ENCODE peak calls at places on chromosome 18, in ten cellular contexts. J, A, V, X, B, N, Q, H, K and G are unnamed samples.
A peak's percentile ranks its signal among the peaks of the same experiment; 100 is the strongest.

GRCh38 chr18:36460324-36460850 is 162.9 kb downstream of the FHOD3 start:
- DNase-seq in J (no peak), A (no peak), V (no peak), X (no peak), B (no peak), N (no peak), Q (no peak), H (no peak), K (no peak), G (no peak)

GRCh38 chr18:6994053-6994452 is 123.5 kb downstream of the LAMA1 start:
- DNase-seq in J (peak; percentile 1), A (no peak), V (no peak), X (peak; percentile 36), B (no peak), N (no peak), Q (no peak), H (no peak), K (no peak), G (no peak)

GRCh38 chr18:44325903-44326650 is 354.6 kb upstream of the SETBP1 start:
- DNase-seq in J (peak; percentile 43), A (peak; percentile 72), V (peak; percentile 59), X (peak; percentile 64), B (peak; percentile 81), N (peak; percentile 87), Q (peak; percentile 13), H (no peak), K (peak; percentile 69), G (no peak)

GRCh38 chr18:30004977-30005376 is 1037.6 kb downstream of the DSC3 start:
- DNase-seq in J (no peak), A (no peak), V (no peak), X (no peak), B (no peak), N (no peak), Q (no peak), H (no peak), K (no peak), G (no peak)

GRCh38 chr18:48152549-48152948 is 222.1 kb upstream of the SMAD2 start:
- DNase-seq in J (peak; percentile 17), A (no peak), V (no peak), X (no peak), B (peak; percentile 69), N (peak; percentile 62), Q (no peak), H (no peak), K (no peak), G (no peak)

GRCh38 chr18:70673834-70674233 is 385.0 kb downstream of the SOCS6 start:
- DNase-seq in J (no peak), A (no peak), V (no peak), X (no peak), B (no peak), N (no peak), Q (no peak), H (no peak), K (no peak), G (no peak)

GRCh38 chr18:79632765-79633164 is 46.8 kb upstream of the CTDP1 start:
- DNase-seq in J (no peak), A (no peak), V (no peak), X (no peak), B (no peak), N (no peak), Q (no peak), H (no peak), K (no peak), G (no peak)

GRCh38 chr18:67599277-67599676 is 82.8 kb upstream of the DSEL start:
- DNase-seq in J (no peak), A (no peak), V (no peak), X (no peak), B (peak; percentile 59), N (peak; percentile 65), Q (no peak), H (no peak), K (no peak), G (no peak)

DNA sequence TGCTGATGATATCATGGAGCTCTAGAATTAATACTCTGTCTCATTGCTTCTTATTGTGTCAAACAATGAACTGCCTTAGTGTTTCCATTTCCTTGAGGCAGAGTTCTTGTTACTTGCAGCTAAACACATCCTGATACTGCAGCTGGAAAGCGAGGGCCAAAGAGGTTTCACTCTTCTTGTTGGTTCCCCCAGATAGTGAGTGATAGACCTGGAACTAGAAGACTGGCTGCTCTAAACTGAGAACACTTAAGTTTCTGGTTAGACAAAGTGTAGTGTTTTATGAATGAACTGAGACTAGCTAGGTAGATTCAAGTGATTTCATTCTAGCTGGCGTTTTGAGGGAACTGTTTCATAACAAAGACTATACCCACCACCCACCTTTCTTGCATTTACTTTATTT is 321.7 kb downstream of the TXNL1 start:
- DNase-seq in J (no peak), A (no peak), V (no peak), X (no peak), B (no peak), N (no peak), Q (no peak), H (no peak), K (no peak), G (no peak)
- TF ChIP-seq CTCF in J (no peak), A (no peak), V (no peak), X (no peak), B (no peak), N (no peak), Q (no peak), H (no peak), K (no peak), G (no peak)

GRCh38 chr18:35131387-35132283 is 90.4 kb downstream of the MAPRE2 start:
- DNase-seq in J (no peak), A (no peak), V (no peak), X (no peak), B (peak; percentile 28), N (no peak), Q (no peak), H (no peak), K (no peak), G (no peak)

GRCh38 chr18:35130236-35130635 is 89.0 kb downstream of the MAPRE2 start:
- DNase-seq in J (no peak), A (no peak), V (no peak), X (no peak), B (no peak), N (no peak), Q (no peak), H (no peak), K (no peak), G (no peak)

GRCh38 chr18:35128675-35129074 is 87.5 kb downstream of the MAPRE2 start:
- DNase-seq in J (no peak), A (no peak), V (no peak), X (no peak), B (no peak), N (no peak), Q (no peak), H (no peak), K (no peak), G (no peak)

GRCh38 chr18:35123811-35124210 is 82.6 kb downstream of the MAPRE2 start:
- DNase-seq in J (no peak), A (no peak), V (no peak), X (no peak), B (no peak), N (no peak), Q (no peak), H (no peak), K (no peak), G (no peak)

DNA sequence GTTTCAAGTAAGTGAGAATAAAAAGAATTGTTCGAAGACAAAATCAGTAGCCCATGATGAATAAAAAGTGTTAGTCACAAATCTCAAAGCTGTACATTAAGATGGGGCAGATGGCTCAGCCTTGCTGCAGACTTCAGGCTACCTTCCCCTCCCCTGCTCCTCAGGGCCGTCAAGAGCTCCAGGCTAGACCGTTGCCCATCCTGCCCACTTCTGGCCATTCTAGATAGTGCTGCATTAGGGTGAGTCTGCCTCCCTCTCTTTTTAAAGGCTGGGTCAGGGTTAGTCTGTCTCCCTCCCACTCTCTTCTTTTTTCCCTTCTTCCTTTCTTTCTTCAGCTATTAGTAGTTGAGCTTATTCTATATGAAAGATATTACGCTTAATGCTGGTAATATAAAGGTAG is 86.0 kb downstream of the MAPRE2 start:
- DNase-seq in J (no peak), A (no peak), V (no peak), X (no peak), B (peak; percentile 25), N (no peak), Q (no peak), H (no peak), K (no peak), G (no peak)
- TF ChIP-seq CTCF in J (peak; percentile 51), A (no peak), V (no peak), X (no peak), B (peak; percentile 42), N (peak; percentile 29), Q (no peak), H (no peak), K (no peak), G (no peak)

GRCh38 chr18:33918571-33918970 is 306.1 kb downstream of the NOL4 start:
- DNase-seq in J (no peak), A (no peak), V (no peak), X (no peak), B (no peak), N (no peak), Q (no peak), H (no peak), K (no peak), G (no peak)

GRCh38 chr18:33914399-33914798 is 310.3 kb downstream of the NOL4 start:
- DNase-seq in J (no peak), A (no peak), V (no peak), X (no peak), B (peak; percentile 74), N (peak; percentile 3), Q (no peak), H (no peak), K (no peak), G (no peak)

DNA sequence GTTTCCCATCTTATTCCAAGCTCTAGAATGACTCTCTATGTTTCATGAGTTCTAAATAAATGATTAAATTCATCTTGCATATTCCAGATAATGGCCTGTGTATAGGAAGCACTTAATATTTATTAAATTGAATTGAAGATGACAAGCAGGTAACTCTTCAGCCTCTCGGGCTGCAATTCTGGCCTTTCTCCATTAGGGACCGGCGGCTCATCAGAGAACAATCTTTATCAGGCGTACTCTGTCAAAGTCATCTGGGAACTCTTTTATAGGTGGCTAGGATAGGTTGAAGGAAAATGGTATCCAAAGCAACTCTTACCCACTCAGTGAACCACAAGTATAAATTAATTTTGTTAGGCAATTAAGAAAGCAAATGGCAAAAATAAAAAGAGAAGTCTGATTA is 308.5 kb downstream of the NOL4 start:
- DNase-seq in J (no peak), A (no peak), V (no peak), X (no peak), B (no peak), N (no peak), Q (no peak), H (no peak), K (peak; percentile 2), G (no peak)
- TF ChIP-seq CTCF in J (no peak), A (no peak), V (no peak), X (no peak), B (no peak), N (no peak), Q (no peak), H (no peak), K (peak; percentile 20), G (no peak)

DNA sequence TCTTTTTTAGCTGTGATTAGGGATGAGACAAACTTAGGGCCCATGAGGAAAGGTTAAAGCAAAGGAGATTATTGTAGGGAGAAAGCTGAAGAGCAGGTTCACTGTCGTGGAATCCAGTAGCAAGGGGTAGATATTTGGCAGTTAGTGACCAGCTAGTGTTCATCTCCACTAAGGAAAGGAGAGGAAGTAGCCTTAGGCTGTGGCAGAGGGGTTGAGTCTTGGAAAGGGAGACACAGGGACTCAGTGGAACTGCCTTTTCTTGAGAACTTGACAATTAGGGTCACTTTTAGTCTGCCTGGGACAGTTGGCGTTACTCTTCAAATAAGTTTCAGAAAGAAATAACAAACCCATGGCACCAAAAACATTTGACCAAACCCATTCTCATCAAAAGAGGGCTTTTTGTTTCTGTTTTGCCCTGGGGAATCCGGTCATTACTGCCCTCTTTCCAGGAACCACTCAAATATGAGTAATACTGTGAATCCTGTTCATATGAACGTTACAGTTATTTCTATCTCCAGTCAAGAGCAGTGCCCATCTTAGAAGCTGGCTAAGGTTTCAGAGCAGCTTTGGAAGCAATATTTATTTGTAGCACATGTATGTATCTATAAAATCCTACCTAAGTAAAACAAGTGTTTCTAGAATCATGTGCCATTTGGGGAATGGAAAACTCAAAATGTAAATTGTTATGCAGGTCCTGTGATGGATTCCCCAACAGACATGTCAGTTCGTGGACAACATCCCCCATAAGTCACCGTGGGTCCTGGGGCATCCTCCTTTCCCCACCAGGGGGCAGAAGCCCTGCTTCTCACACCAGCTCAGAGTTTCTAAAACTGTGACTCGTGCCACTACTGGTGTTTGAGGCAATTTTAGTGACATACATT is 77.3 kb upstream of the PHLPP1 start:
- DNase-seq in J (no peak), A (no peak), V (no peak), X (no peak), B (no peak), N (no peak), Q (peak; percentile 70), H (no peak), K (peak; percentile 2), G (peak; percentile 20)
- TF ChIP-seq CTCF in J (peak; percentile 44), A (peak; percentile 30), V (no peak), X (no peak), B (peak; percentile 60), N (peak; percentile 54), Q (peak; percentile 61), H (no peak), K (peak; percentile 56), G (no peak)